ENCODE peak calls at places on chromosome 12, in five cellular contexts. One of them, this sample, is unnamed.
A peak's percentile ranks its signal among the peaks of the same experiment; 100 is the strongest.

GRCh38 chr12:20376984-20377383 is 8.6 kb downstream of the PDE3A start:
- DNase-seq in CD4-positive, alpha-beta memory T cell: no peak
- DNase-seq in GM12865: peak; percentile 17
- DNase-seq in AG09309: no peak
- DNase-seq in CD8-positive, alpha-beta T cell: no peak
- DNase-seq in this sample: no peak

GRCh38 chr12:5220835-5221234 is 177.2 kb downstream of the KCNA5 start:
- DNase-seq in CD4-positive, alpha-beta memory T cell: no peak
- DNase-seq in GM12865: no peak
- DNase-seq in AG09309: no peak
- DNase-seq in CD8-positive, alpha-beta T cell: no peak
- DNase-seq in this sample: no peak

GRCh38 chr12:6430124-6430989 is 14.4 kb upstream of the CD27 start:
- DNase-seq in CD4-positive, alpha-beta memory T cell: no peak
- DNase-seq in GM12865: peak; percentile 71
- DNase-seq in AG09309: peak; percentile 98
- DNase-seq in CD8-positive, alpha-beta T cell: peak; percentile 31
- DNase-seq in this sample: peak; percentile 42

GRCh38 chr12:14193623-14194022 is 171.9 kb upstream of the ATF7IP start:
- DNase-seq in CD4-positive, alpha-beta memory T cell: no peak
- DNase-seq in GM12865: no peak
- DNase-seq in AG09309: no peak
- DNase-seq in CD8-positive, alpha-beta T cell: no peak
- DNase-seq in this sample: no peak

GRCh38 chr12:106030210-106031175 is 108.3 kb downstream of the NUAK1 start:
- DNase-seq in CD4-positive, alpha-beta memory T cell: no peak
- DNase-seq in GM12865: no peak
- DNase-seq in AG09309: peak; percentile 97
- DNase-seq in CD8-positive, alpha-beta T cell: no peak
- DNase-seq in this sample: no peak

GRCh38 chr12:116059901-116060300 is 217.6 kb downstream of the MED13L start:
- DNase-seq in CD4-positive, alpha-beta memory T cell: no peak
- DNase-seq in GM12865: no peak
- DNase-seq in AG09309: no peak
- DNase-seq in CD8-positive, alpha-beta T cell: no peak
- DNase-seq in this sample: no peak

GRCh38 chr12:110289711-110290078 is 8.6 kb downstream of the ATP2A2 start:
- DNase-seq in CD4-positive, alpha-beta memory T cell: no peak
- DNase-seq in GM12865: no peak
- DNase-seq in AG09309: no peak
- DNase-seq in CD8-positive, alpha-beta T cell: no peak
- DNase-seq in this sample: no peak

GRCh38 chr12:108622425-108622824 is 11.3 kb downstream of the SELPLG start:
- DNase-seq in CD4-positive, alpha-beta memory T cell: peak; percentile 33
- DNase-seq in GM12865: peak; percentile 70
- DNase-seq in AG09309: no peak
- DNase-seq in CD8-positive, alpha-beta T cell: no peak
- DNase-seq in this sample: no peak

GRCh38 chr12:91991397-91992187 is 154.1 kb downstream of the BTG1 start:
- DNase-seq in CD4-positive, alpha-beta memory T cell: peak; percentile 56
- DNase-seq in GM12865: peak; percentile 52
- DNase-seq in AG09309: no peak
- DNase-seq in CD8-positive, alpha-beta T cell: no peak
- DNase-seq in this sample: no peak

GRCh38 chr12:62849398-62849797 is 85.6 kb downstream of the PPM1H start:
- DNase-seq in CD4-positive, alpha-beta memory T cell: no peak
- DNase-seq in GM12865: no peak
- DNase-seq in AG09309: no peak
- DNase-seq in CD8-positive, alpha-beta T cell: no peak
- DNase-seq in this sample: no peak

GRCh38 chr12:18882690-18883089 is 144.8 kb downstream of the CAPZA3 start:
- DNase-seq in CD4-positive, alpha-beta memory T cell: no peak
- DNase-seq in GM12865: no peak
- DNase-seq in AG09309: no peak
- DNase-seq in CD8-positive, alpha-beta T cell: no peak
- DNase-seq in this sample: no peak

GRCh38 chr12:68367136-68367535 is 35.0 kb upstream of the MDM1 start:
- DNase-seq in CD4-positive, alpha-beta memory T cell: no peak
- DNase-seq in GM12865: no peak
- DNase-seq in AG09309: no peak
- DNase-seq in CD8-positive, alpha-beta T cell: no peak
- DNase-seq in this sample: no peak

GRCh38 chr12:57177354-57177753 is 29.9 kb upstream of the LRP1-AS start:
- DNase-seq in CD4-positive, alpha-beta memory T cell: no peak
- DNase-seq in GM12865: no peak
- DNase-seq in AG09309: no peak
- DNase-seq in CD8-positive, alpha-beta T cell: no peak
- DNase-seq in this sample: no peak

GRCh38 chr12:26195641-26196423 is 459 bp downstream of the SSPN start:
- DNase-seq in CD4-positive, alpha-beta memory T cell: no peak
- DNase-seq in GM12865: peak; percentile 3
- DNase-seq in AG09309: no peak
- DNase-seq in CD8-positive, alpha-beta T cell: no peak
- DNase-seq in this sample: no peak

GRCh38 chr12:64450711-64451486 is 1.0 kb upstream of the TBK1 start:
- DNase-seq in CD4-positive, alpha-beta memory T cell: no peak
- DNase-seq in GM12865: peak; percentile 45
- DNase-seq in AG09309: no peak
- DNase-seq in CD8-positive, alpha-beta T cell: no peak
- DNase-seq in this sample: peak; percentile 32

GRCh38 chr12:32568241-32568640 is 110.9 kb upstream of the DNM1L start:
- DNase-seq in CD4-positive, alpha-beta memory T cell: no peak
- DNase-seq in GM12865: no peak
- DNase-seq in AG09309: peak; percentile 93
- DNase-seq in CD8-positive, alpha-beta T cell: no peak
- DNase-seq in this sample: no peak

GRCh38 chr12:128079-128478 is 61.5 kb downstream of the IQSEC3 start:
- DNase-seq in CD4-positive, alpha-beta memory T cell: no peak
- DNase-seq in GM12865: no peak
- DNase-seq in AG09309: no peak
- DNase-seq in CD8-positive, alpha-beta T cell: no peak
- DNase-seq in this sample: no peak

GRCh38 chr12:31896514-31897039 is 62.6 kb upstream of the RESF1 start:
- DNase-seq in CD4-positive, alpha-beta memory T cell: peak; percentile 93
- DNase-seq in GM12865: peak; percentile 99
- DNase-seq in AG09309: no peak
- DNase-seq in CD8-positive, alpha-beta T cell: peak; percentile 90
- DNase-seq in this sample: no peak

GRCh38 chr12:115960868-115961802 is 316.4 kb downstream of the MED13L start:
- DNase-seq in CD4-positive, alpha-beta memory T cell: no peak
- DNase-seq in GM12865: no peak
- DNase-seq in AG09309: no peak
- DNase-seq in CD8-positive, alpha-beta T cell: no peak
- DNase-seq in this sample: no peak

GRCh38 chr12:1540690-1541089 is 53.7 kb downstream of the FBXL14 start:
- DNase-seq in CD4-positive, alpha-beta memory T cell: no peak
- DNase-seq in GM12865: no peak
- DNase-seq in AG09309: no peak
- DNase-seq in CD8-positive, alpha-beta T cell: no peak
- DNase-seq in this sample: no peak

GRCh38 chr12:90628213-90628612 is 326.8 kb downstream of the CCER1 start:
- DNase-seq in CD4-positive, alpha-beta memory T cell: no peak
- DNase-seq in GM12865: no peak
- DNase-seq in AG09309: no peak
- DNase-seq in CD8-positive, alpha-beta T cell: no peak
- DNase-seq in this sample: no peak

GRCh38 chr12:34603382-34604035 is 581.2 kb downstream of the ALG10 start:
- DNase-seq in CD4-positive, alpha-beta memory T cell: no peak
- DNase-seq in GM12865: no peak
- DNase-seq in AG09309: no peak
- DNase-seq in CD8-positive, alpha-beta T cell: no peak
- DNase-seq in this sample: no peak